ENCODE peak calls at places on chromosomes 2 and 18, in seven cellular contexts. One of them, this sample, is unnamed. For H3K36me3, the result is how much of the 10 kb centered on the place peaks cover.

GRCh38 chr2:100832885-100833284 is 12.9 kb downstream of the NPAS2 start:
- DNase-seq in neuronal stem cell: no peak
- DNase-seq in gastrocnemius medialis: peak
- DNase-seq in NT2/D1: no peak
- DNase-seq in breast epithelium: no peak
- DNase-seq in aorta: no peak
- DNase-seq in lower lobe of right lung: no peak
- DNase-seq in this sample: no peak

GRCh38 chr2:144596074-144596871 is 76.4 kb upstream of the ZEB2 start:
- DNase-seq in neuronal stem cell: no peak
- DNase-seq in gastrocnemius medialis: no peak
- DNase-seq in NT2/D1: peak
- DNase-seq in breast epithelium: no peak
- DNase-seq in aorta: no peak
- DNase-seq in lower lobe of right lung: no peak
- DNase-seq in this sample: no peak

GRCh38 chr2:1675633-1676032 is 68.7 kb downstream of the PXDN start:
- DNase-seq in neuronal stem cell: no peak
- DNase-seq in gastrocnemius medialis: peak
- DNase-seq in NT2/D1: no peak
- DNase-seq in breast epithelium: no peak
- DNase-seq in aorta: no peak
- DNase-seq in lower lobe of right lung: peak
- DNase-seq in this sample: no peak

GRCh38 chr2:105896765-105897163 is 152.1 kb downstream of the NCK2 start:
- DNase-seq in neuronal stem cell: no peak
- DNase-seq in gastrocnemius medialis: no peak
- DNase-seq in NT2/D1: no peak
- DNase-seq in breast epithelium: no peak
- DNase-seq in aorta: no peak
- DNase-seq in lower lobe of right lung: no peak
- DNase-seq in this sample: no peak

GRCh38 chr2:41941831-41942230 is 106.0 kb upstream of the PKDCC start:
- DNase-seq in neuronal stem cell: no peak
- DNase-seq in gastrocnemius medialis: no peak
- DNase-seq in NT2/D1: no peak
- DNase-seq in breast epithelium: no peak
- DNase-seq in aorta: no peak
- DNase-seq in lower lobe of right lung: no peak
- DNase-seq in this sample: no peak

GRCh38 chr2:160308476-160308875 is 108.4 kb upstream of the ITGB6 start:
- DNase-seq in neuronal stem cell: no peak
- DNase-seq in gastrocnemius medialis: no peak
- DNase-seq in NT2/D1: no peak
- DNase-seq in breast epithelium: no peak
- DNase-seq in aorta: no peak
- DNase-seq in lower lobe of right lung: no peak
- DNase-seq in this sample: no peak

GRCh38 chr2:188963738-188964137 is 10.4 kb upstream of the COL3A1 start:
- DNase-seq in neuronal stem cell: no peak
- DNase-seq in gastrocnemius medialis: no peak
- DNase-seq in NT2/D1: no peak
- DNase-seq in breast epithelium: no peak
- DNase-seq in aorta: no peak
- DNase-seq in lower lobe of right lung: no peak
- DNase-seq in this sample: no peak

GRCh38 chr2:153509133-153509532 is 30.6 kb upstream of the RPRM start:
- DNase-seq in neuronal stem cell: no peak
- DNase-seq in gastrocnemius medialis: no peak
- DNase-seq in NT2/D1: no peak
- DNase-seq in breast epithelium: no peak
- DNase-seq in aorta: no peak
- DNase-seq in lower lobe of right lung: no peak
- DNase-seq in this sample: peak

GRCh38 chr2:233448220-233448559 is 93.9 kb downstream of the DGKD start:
- DNase-seq in neuronal stem cell: no peak
- DNase-seq in gastrocnemius medialis: peak
- DNase-seq in NT2/D1: no peak
- DNase-seq in breast epithelium: no peak
- DNase-seq in aorta: peak
- DNase-seq in lower lobe of right lung: no peak
- DNase-seq in this sample: peak

GRCh38 chr2:158179660-158180059 is 78.0 kb downstream of the UPP2 start:
- DNase-seq in neuronal stem cell: no peak
- DNase-seq in gastrocnemius medialis: no peak
- DNase-seq in NT2/D1: no peak
- DNase-seq in breast epithelium: no peak
- DNase-seq in aorta: no peak
- DNase-seq in lower lobe of right lung: no peak
- DNase-seq in this sample: no peak

GRCh38 chr2:20483496-20483895 is 36.6 kb downstream of the RHOB start:
- DNase-seq in neuronal stem cell: no peak
- DNase-seq in gastrocnemius medialis: peak
- DNase-seq in NT2/D1: no peak
- DNase-seq in breast epithelium: peak
- DNase-seq in aorta: no peak
- DNase-seq in lower lobe of right lung: no peak
- DNase-seq in this sample: no peak

GRCh38 chr2:101140978-101141655 is 10.1 kb downstream of the TBC1D8 start:
- DNase-seq in neuronal stem cell: no peak
- DNase-seq in gastrocnemius medialis: no peak
- DNase-seq in NT2/D1: no peak
- DNase-seq in breast epithelium: no peak
- DNase-seq in aorta: no peak
- DNase-seq in lower lobe of right lung: no peak
- DNase-seq in this sample: no peak

GRCh38 chr2:213980883-213981282 is 430.0 kb upstream of the VWC2L start:
- DNase-seq in neuronal stem cell: no peak
- DNase-seq in gastrocnemius medialis: no peak
- DNase-seq in NT2/D1: no peak
- DNase-seq in breast epithelium: no peak
- DNase-seq in aorta: no peak
- DNase-seq in lower lobe of right lung: no peak
- DNase-seq in this sample: no peak

GRCh38 chr2:31233741-31234689 is at the start of gene EHD3:
- DNase-seq in neuronal stem cell: peak
- DNase-seq in gastrocnemius medialis: peak
- DNase-seq in NT2/D1: peak
- DNase-seq in breast epithelium: peak
- DNase-seq in aorta: peak
- DNase-seq in lower lobe of right lung: peak
- DNase-seq in this sample: peak

GRCh38 chr18:60485207-60485606 is 112.6 kb upstream of the MC4R start:
- DNase-seq in neuronal stem cell: no peak
- DNase-seq in gastrocnemius medialis: no peak
- DNase-seq in NT2/D1: no peak
- DNase-seq in breast epithelium: no peak
- DNase-seq in aorta: no peak
- DNase-seq in lower lobe of right lung: no peak
- DNase-seq in this sample: no peak
- H3K36me3 ChIP-seq in neuronal stem cell: under half
- H3K36me3 ChIP-seq in gastrocnemius medialis: under half
- H3K36me3 ChIP-seq in NT2/D1: under half
- H3K36me3 ChIP-seq in breast epithelium: under half
- H3K36me3 ChIP-seq in aorta: under half
- H3K36me3 ChIP-seq in lower lobe of right lung: under half
- H3K36me3 ChIP-seq in this sample: under half

DNA sequence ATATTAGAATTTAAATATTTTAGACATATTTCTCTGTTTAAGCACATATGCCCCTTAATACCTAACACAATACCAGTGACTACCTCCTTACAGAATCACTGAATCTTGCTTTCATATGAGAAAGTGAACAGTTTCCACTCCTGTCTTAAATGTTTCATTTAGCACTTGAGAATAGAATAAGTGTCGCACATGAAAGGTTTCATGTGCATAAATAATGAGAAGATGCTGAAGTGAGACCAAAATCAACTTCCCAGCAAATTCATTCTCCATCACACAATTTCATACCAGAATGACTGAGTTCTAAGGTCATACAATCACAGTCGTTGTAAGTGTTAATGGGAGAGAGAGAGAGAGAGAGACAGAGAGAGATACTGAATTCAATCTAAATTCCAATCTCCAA is 51.2 kb downstream of the ATIC start:
- DNase-seq in neuronal stem cell: no peak
- DNase-seq in gastrocnemius medialis: no peak
- DNase-seq in NT2/D1: no peak
- DNase-seq in breast epithelium: no peak
- DNase-seq in aorta: no peak
- DNase-seq in lower lobe of right lung: no peak
- DNase-seq in this sample: no peak
- H3K36me3 ChIP-seq in neuronal stem cell: half or more
- H3K36me3 ChIP-seq in gastrocnemius medialis: under half
- H3K36me3 ChIP-seq in NT2/D1: half or more
- H3K36me3 ChIP-seq in breast epithelium: under half
- H3K36me3 ChIP-seq in aorta: under half
- H3K36me3 ChIP-seq in lower lobe of right lung: half or more
- H3K36me3 ChIP-seq in this sample: under half

GRCh38 chr2:231696004-231696367 is 12.3 kb upstream of the PTMA start:
- DNase-seq in neuronal stem cell: no peak
- DNase-seq in gastrocnemius medialis: peak
- DNase-seq in NT2/D1: no peak
- DNase-seq in breast epithelium: no peak
- DNase-seq in aorta: no peak
- DNase-seq in lower lobe of right lung: no peak
- DNase-seq in this sample: peak
- H3K36me3 ChIP-seq in neuronal stem cell: under half
- H3K36me3 ChIP-seq in gastrocnemius medialis: under half
- H3K36me3 ChIP-seq in NT2/D1: under half
- H3K36me3 ChIP-seq in breast epithelium: under half
- H3K36me3 ChIP-seq in aorta: under half
- H3K36me3 ChIP-seq in lower lobe of right lung: under half
- H3K36me3 ChIP-seq in this sample: under half

DNA sequence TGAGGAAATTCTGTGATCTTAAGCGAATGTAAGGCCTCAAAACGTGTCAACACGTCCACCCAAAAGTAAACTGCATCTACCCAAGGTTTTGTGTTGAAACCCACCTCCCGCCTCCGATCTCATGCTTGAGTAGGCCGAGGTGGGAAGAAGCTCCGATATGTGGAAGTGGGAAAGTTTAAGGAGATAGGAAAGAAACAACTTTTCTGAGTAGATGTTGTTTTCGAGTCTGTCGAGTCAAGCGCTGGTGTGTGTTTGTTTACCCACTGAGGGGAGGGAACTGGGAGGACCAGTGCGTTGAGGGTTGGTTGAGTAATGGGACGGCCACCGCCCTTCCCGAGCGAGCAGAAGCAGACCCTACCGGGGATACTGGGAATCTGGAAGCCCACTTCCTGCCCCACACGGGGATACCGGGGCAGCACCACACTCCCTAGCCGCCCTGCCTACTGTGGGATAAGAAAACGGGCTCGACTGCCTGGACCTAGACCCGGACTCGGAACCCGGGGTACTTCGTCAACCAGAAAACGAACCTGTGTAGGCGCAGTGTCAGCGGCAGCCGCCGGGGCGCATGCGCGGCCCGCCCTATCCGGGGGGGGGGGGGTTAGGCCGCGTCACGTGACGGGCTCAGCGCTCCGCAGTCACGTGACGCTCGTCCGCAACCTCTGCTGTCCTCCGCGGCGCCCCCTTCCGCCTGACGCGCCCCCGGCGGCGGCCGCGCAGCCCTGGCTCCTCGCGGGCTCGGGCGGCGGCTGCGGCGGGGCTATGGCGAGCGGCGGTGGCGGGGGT is at the start of gene RETREG2:
- DNase-seq in neuronal stem cell: peak
- DNase-seq in gastrocnemius medialis: peak
- DNase-seq in NT2/D1: peak
- DNase-seq in breast epithelium: peak
- DNase-seq in aorta: peak
- DNase-seq in lower lobe of right lung: peak
- DNase-seq in this sample: peak
- H3K36me3 ChIP-seq in neuronal stem cell: half or more
- H3K36me3 ChIP-seq in gastrocnemius medialis: half or more
- H3K36me3 ChIP-seq in NT2/D1: half or more
- H3K36me3 ChIP-seq in breast epithelium: under half
- H3K36me3 ChIP-seq in aorta: under half
- H3K36me3 ChIP-seq in lower lobe of right lung: half or more
- H3K36me3 ChIP-seq in this sample: under half

DNA sequence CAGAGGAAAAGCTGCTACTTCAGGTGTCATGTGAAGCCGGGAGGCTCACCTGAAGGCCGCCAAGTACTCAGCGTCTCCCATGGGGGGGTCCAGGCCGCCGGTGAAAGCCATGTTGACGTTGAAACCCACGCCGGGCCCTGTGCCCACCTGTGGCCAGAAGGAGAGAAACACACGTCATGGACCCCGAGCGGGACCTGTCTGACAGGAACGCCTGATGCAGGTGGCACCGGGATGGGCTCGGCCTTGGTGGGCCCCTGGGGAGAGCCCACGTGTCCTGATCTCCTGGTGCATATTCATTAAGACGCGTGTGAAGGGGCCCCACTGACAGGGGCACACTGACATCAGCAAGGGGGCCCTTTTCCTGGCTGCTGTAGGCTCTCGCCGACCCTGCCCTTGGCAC is 233.2 kb downstream of the TWIST2 start:
- DNase-seq in neuronal stem cell: no peak
- DNase-seq in gastrocnemius medialis: no peak
- DNase-seq in NT2/D1: no peak
- DNase-seq in breast epithelium: no peak
- DNase-seq in aorta: no peak
- DNase-seq in lower lobe of right lung: no peak
- DNase-seq in this sample: no peak
- H3K36me3 ChIP-seq in neuronal stem cell: under half
- H3K36me3 ChIP-seq in gastrocnemius medialis: half or more
- H3K36me3 ChIP-seq in NT2/D1: under half
- H3K36me3 ChIP-seq in breast epithelium: under half
- H3K36me3 ChIP-seq in aorta: under half
- H3K36me3 ChIP-seq in lower lobe of right lung: half or more
- H3K36me3 ChIP-seq in this sample: under half

This sample was measured in H7.